ENCODE peak calls at places on chromosomes 7 and 10, in six cellular contexts. F is kidney glomerular epithelial cell; U is RPMI8226; K is activated naive CD4-positive, alpha-beta T cell; X is SK-N-MC; H is aorta. P is an unnamed sample.

GRCh38 chr7:45701701-45702460 is 127.7 kb downstream of the ADCY1 start:
- DNase-seq in F (no peak), U (no peak), K (no peak), X (no peak), H (no peak), P (no peak)

GRCh38 chr10:94292448-94293118 is 70.2 kb downstream of the NOC3L start:
- DNase-seq in F (no peak), U (peak; percentile 13), K (no peak), X (peak; percentile 39), H (peak; percentile 85), P (no peak)

GRCh38 chr7:155845226-155845625 is 33.0 kb upstream of the SHH start:
- DNase-seq in F (no peak), U (no peak), K (no peak), X (no peak), H (no peak), P (no peak)

GRCh38 chr7:20225384-20225783 is 8.2 kb upstream of the MACC1 start:
- DNase-seq in F (no peak), U (no peak), K (no peak), X (no peak), H (no peak), P (no peak)

GRCh38 chr7:70463332-70463938 is 668.5 kb upstream of the GALNT17 start:
- DNase-seq in F (no peak), U (no peak), K (no peak), X (no peak), H (no peak), P (no peak)

GRCh38 chr7:55502209-55502608 is 70.1 kb downstream of the VOPP1 start:
- DNase-seq in F (no peak), U (no peak), K (no peak), X (no peak), H (no peak), P (no peak)

GRCh38 chr10:69958232-69958902 is 94.3 kb upstream of the MACROH2A2 start:
- DNase-seq in F (peak; percentile 32), U (peak; percentile 51), K (no peak), X (no peak), H (no peak), P (peak; percentile 47)

GRCh38 chr7:18753972-18754610 is 258.5 kb downstream of the HDAC9 start:
- DNase-seq in F (no peak), U (no peak), K (no peak), X (no peak), H (no peak), P (no peak)

GRCh38 chr10:127990846-127991542 is 84.1 kb downstream of the PTPRE start:
- DNase-seq in F (peak; percentile 99), U (no peak), K (no peak), X (no peak), H (no peak), P (peak; percentile 82)

GRCh38 chr7:139297795-139298194 is 43.3 kb upstream of the FMC1 start:
- DNase-seq in F (no peak), U (no peak), K (no peak), X (no peak), H (no peak), P (no peak)

GRCh38 chr7:111910656-111911055 is 295.5 kb downstream of the DOCK4 start:
- DNase-seq in F (no peak), U (no peak), K (no peak), X (no peak), H (no peak), P (no peak)

GRCh38 chr10:73730153-73730906 is 13.8 kb upstream of the SEC24C start:
- DNase-seq in F (peak; percentile 82), U (peak; percentile 87), K (peak; percentile 74), X (no peak), H (peak; percentile 90), P (peak; percentile 69)

GRCh38 chr10:23452010-23452655 is 13.3 kb downstream of the OTUD1 start:
- DNase-seq in F (no peak), U (no peak), K (no peak), X (no peak), H (no peak), P (no peak)

GRCh38 chr7:12281026-12281425 is 69.9 kb downstream of the TMEM106B start:
- DNase-seq in F (no peak), U (no peak), K (no peak), X (no peak), H (no peak), P (peak; percentile 90)

GRCh38 chr10:99565166-99565565 is 32.4 kb downstream of the NKX2-3 start:
- DNase-seq in F (no peak), U (no peak), K (no peak), X (no peak), H (no peak), P (no peak)

GRCh38 chr10:59779656-59780521 is 26.6 kb upstream of the MRLN start:
- DNase-seq in F (peak; percentile 21), U (no peak), K (no peak), X (no peak), H (no peak), P (no peak)

GRCh38 chr7:27747969-27748368 is 8.0 kb downstream of the TAX1BP1 start:
- DNase-seq in F (no peak), U (no peak), K (no peak), X (no peak), H (no peak), P (no peak)

GRCh38 chr10:69057951-69058297 is 30.0 kb upstream of the SRGN start:
- DNase-seq in F (peak; percentile 45), U (no peak), K (no peak), X (no peak), H (no peak), P (no peak)